ENCODE peak calls at places on chromosomes 2 and 18, in six cellular contexts. One of them, this sample, is unnamed.

GRCh38 chr18:23194150-23194968 is 59.1 kb downstream of the CABLES1 start:
- DNase-seq in DMS153: no peak
- DNase-seq in activated T-cell treated with anti-CD3 and anti-CD28 coated beads, Interleukin-2, amount 50 U/mL, for 72 hours: no peak
- DNase-seq in fibroblast of the aortic adventitia: peak
- DNase-seq in endothelial cell: no peak
- DNase-seq in skeletal muscle cell: no peak
- DNase-seq in this sample: no peak

GRCh38 chr2:238163494-238164198 is 4.9 kb downstream of the ERFE start:
- DNase-seq in DMS153: no peak
- DNase-seq in activated T-cell treated with anti-CD3 and anti-CD28 coated beads, Interleukin-2, amount 50 U/mL, for 72 hours: no peak
- DNase-seq in fibroblast of the aortic adventitia: no peak
- DNase-seq in endothelial cell: no peak
- DNase-seq in skeletal muscle cell: no peak
- DNase-seq in this sample: no peak

GRCh38 chr2:203960791-203961190 is 24.2 kb downstream of the ICOS start:
- DNase-seq in DMS153: no peak
- DNase-seq in activated T-cell treated with anti-CD3 and anti-CD28 coated beads, Interleukin-2, amount 50 U/mL, for 72 hours: no peak
- DNase-seq in fibroblast of the aortic adventitia: peak
- DNase-seq in endothelial cell: no peak
- DNase-seq in skeletal muscle cell: no peak
- DNase-seq in this sample: no peak

GRCh38 chr2:119523959-119524694 is at the start of gene SCTR:
- DNase-seq in DMS153: no peak
- DNase-seq in activated T-cell treated with anti-CD3 and anti-CD28 coated beads, Interleukin-2, amount 50 U/mL, for 72 hours: no peak
- DNase-seq in fibroblast of the aortic adventitia: no peak
- DNase-seq in endothelial cell: peak
- DNase-seq in skeletal muscle cell: no peak
- DNase-seq in this sample: no peak

GRCh38 chr2:32553829-32554432 is 73.9 kb upstream of the TTC27 start:
- DNase-seq in DMS153: no peak
- DNase-seq in activated T-cell treated with anti-CD3 and anti-CD28 coated beads, Interleukin-2, amount 50 U/mL, for 72 hours: no peak
- DNase-seq in fibroblast of the aortic adventitia: peak
- DNase-seq in endothelial cell: no peak
- DNase-seq in skeletal muscle cell: no peak
- DNase-seq in this sample: no peak

GRCh38 chr18:62991959-62992358 is 276.6 kb downstream of the PHLPP1 start:
- DNase-seq in DMS153: no peak
- DNase-seq in activated T-cell treated with anti-CD3 and anti-CD28 coated beads, Interleukin-2, amount 50 U/mL, for 72 hours: peak
- DNase-seq in fibroblast of the aortic adventitia: no peak
- DNase-seq in endothelial cell: no peak
- DNase-seq in skeletal muscle cell: no peak
- DNase-seq in this sample: no peak

GRCh38 chr18:22703883-22704626 is 229.1 kb upstream of the RBBP8 start:
- DNase-seq in DMS153: peak
- DNase-seq in activated T-cell treated with anti-CD3 and anti-CD28 coated beads, Interleukin-2, amount 50 U/mL, for 72 hours: no peak
- DNase-seq in fibroblast of the aortic adventitia: peak
- DNase-seq in endothelial cell: no peak
- DNase-seq in skeletal muscle cell: no peak
- DNase-seq in this sample: peak

GRCh38 chr18:24322594-24323136 is 75.0 kb downstream of the OSBPL1A start:
- DNase-seq in DMS153: no peak
- DNase-seq in activated T-cell treated with anti-CD3 and anti-CD28 coated beads, Interleukin-2, amount 50 U/mL, for 72 hours: no peak
- DNase-seq in fibroblast of the aortic adventitia: peak
- DNase-seq in endothelial cell: no peak
- DNase-seq in skeletal muscle cell: no peak
- DNase-seq in this sample: no peak

GRCh38 chr2:30649278-30649677 is 158.0 kb downstream of the CAPN13 start:
- DNase-seq in DMS153: no peak
- DNase-seq in activated T-cell treated with anti-CD3 and anti-CD28 coated beads, Interleukin-2, amount 50 U/mL, for 72 hours: no peak
- DNase-seq in fibroblast of the aortic adventitia: no peak
- DNase-seq in endothelial cell: no peak
- DNase-seq in skeletal muscle cell: no peak
- DNase-seq in this sample: no peak